ENCODE peak calls at places on chromosomes 16 and 17, in ten cellular contexts. One of them, this sample, is unnamed.
A peak's percentile ranks its signal among the peaks of the same experiment; 100 is the strongest.

GRCh38 chr16:24208710-24209109 is 47.4 kb upstream of the CACNG3 start:
- DNase-seq in glutamatergic neuron: peak; percentile 69
- DNase-seq in substantia nigra: peak; percentile 29
- DNase-seq in NCI-H69: no peak
- DNase-seq in stomach: no peak
- DNase-seq in LHCN-M2: no peak
- DNase-seq in sigmoid colon: no peak
- DNase-seq in activated CD8-positive, alpha-beta T cell treated with anti-CD3 and anti-CD28 coated beads, Interleukin-2, amount 10 ng/mL, durations not matched to agents 7 days and 5 days: no peak
- DNase-seq in GM13976: no peak
- DNase-seq in hepatic stellate cell: no peak
- DNase-seq in this sample: no peak

GRCh38 chr17:65463242-65463641 is 98.2 kb downstream of the AXIN2 start:
- DNase-seq in glutamatergic neuron: no peak
- DNase-seq in substantia nigra: no peak
- DNase-seq in NCI-H69: no peak
- DNase-seq in stomach: peak; percentile 26
- DNase-seq in LHCN-M2: peak; percentile 69
- DNase-seq in sigmoid colon: no peak
- DNase-seq in activated CD8-positive, alpha-beta T cell treated with anti-CD3 and anti-CD28 coated beads, Interleukin-2, amount 10 ng/mL, durations not matched to agents 7 days and 5 days: no peak
- DNase-seq in GM13976: no peak
- DNase-seq in hepatic stellate cell: no peak
- DNase-seq in this sample: no peak

GRCh38 chr16:4506450-4506849 is 30.3 kb downstream of the HMOX2 start:
- DNase-seq in glutamatergic neuron: no peak
- DNase-seq in substantia nigra: peak; percentile 37
- DNase-seq in NCI-H69: peak; percentile 80
- DNase-seq in stomach: peak; percentile 65
- DNase-seq in LHCN-M2: peak; percentile 67
- DNase-seq in sigmoid colon: peak; percentile 82
- DNase-seq in activated CD8-positive, alpha-beta T cell treated with anti-CD3 and anti-CD28 coated beads, Interleukin-2, amount 10 ng/mL, durations not matched to agents 7 days and 5 days: peak; percentile 74
- DNase-seq in GM13976: peak; percentile 80
- DNase-seq in hepatic stellate cell: peak; percentile 77
- DNase-seq in this sample: peak; percentile 83

GRCh38 chr16:70730016-70730415 is 44.2 kb upstream of the MTSS2 start:
- DNase-seq in glutamatergic neuron: peak; percentile 60
- DNase-seq in substantia nigra: no peak
- DNase-seq in NCI-H69: no peak
- DNase-seq in stomach: no peak
- DNase-seq in LHCN-M2: no peak
- DNase-seq in sigmoid colon: no peak
- DNase-seq in activated CD8-positive, alpha-beta T cell treated with anti-CD3 and anti-CD28 coated beads, Interleukin-2, amount 10 ng/mL, durations not matched to agents 7 days and 5 days: no peak
- DNase-seq in GM13976: no peak
- DNase-seq in hepatic stellate cell: no peak
- DNase-seq in this sample: no peak

GRCh38 chr17:49574945-49575523 is 637 bp upstream of the NXPH3 start:
- DNase-seq in glutamatergic neuron: no peak
- DNase-seq in substantia nigra: no peak
- DNase-seq in NCI-H69: no peak
- DNase-seq in stomach: no peak
- DNase-seq in LHCN-M2: no peak
- DNase-seq in sigmoid colon: no peak
- DNase-seq in activated CD8-positive, alpha-beta T cell treated with anti-CD3 and anti-CD28 coated beads, Interleukin-2, amount 10 ng/mL, durations not matched to agents 7 days and 5 days: no peak
- DNase-seq in GM13976: no peak
- DNase-seq in hepatic stellate cell: no peak
- DNase-seq in this sample: no peak

GRCh38 chr17:78532922-78533640 is 44.1 kb downstream of the DNAH17 start:
- DNase-seq in glutamatergic neuron: no peak
- DNase-seq in substantia nigra: no peak
- DNase-seq in NCI-H69: no peak
- DNase-seq in stomach: no peak
- DNase-seq in LHCN-M2: peak; percentile 52
- DNase-seq in sigmoid colon: no peak
- DNase-seq in activated CD8-positive, alpha-beta T cell treated with anti-CD3 and anti-CD28 coated beads, Interleukin-2, amount 10 ng/mL, durations not matched to agents 7 days and 5 days: no peak
- DNase-seq in GM13976: no peak
- DNase-seq in hepatic stellate cell: no peak
- DNase-seq in this sample: no peak

GRCh38 chr17:55295411-55296170 is 30.8 kb downstream of the HLF start:
- DNase-seq in glutamatergic neuron: peak; percentile 59
- DNase-seq in substantia nigra: no peak
- DNase-seq in NCI-H69: peak; percentile 61
- DNase-seq in stomach: peak; percentile 68
- DNase-seq in LHCN-M2: peak; percentile 22
- DNase-seq in sigmoid colon: peak; percentile 82
- DNase-seq in activated CD8-positive, alpha-beta T cell treated with anti-CD3 and anti-CD28 coated beads, Interleukin-2, amount 10 ng/mL, durations not matched to agents 7 days and 5 days: peak; percentile 67
- DNase-seq in GM13976: peak; percentile 67
- DNase-seq in hepatic stellate cell: peak; percentile 43
- DNase-seq in this sample: peak; percentile 63

GRCh38 chr17:4573682-4574081 is 10.6 kb upstream of the SMTNL2 start:
- DNase-seq in glutamatergic neuron: no peak
- DNase-seq in substantia nigra: no peak
- DNase-seq in NCI-H69: no peak
- DNase-seq in stomach: no peak
- DNase-seq in LHCN-M2: no peak
- DNase-seq in sigmoid colon: no peak
- DNase-seq in activated CD8-positive, alpha-beta T cell treated with anti-CD3 and anti-CD28 coated beads, Interleukin-2, amount 10 ng/mL, durations not matched to agents 7 days and 5 days: peak; percentile 33
- DNase-seq in GM13976: peak; percentile 71
- DNase-seq in hepatic stellate cell: no peak
- DNase-seq in this sample: peak; percentile 60

GRCh38 chr17:49978501-49978900 is 9.5 kb downstream of the DLX4 start:
- DNase-seq in glutamatergic neuron: no peak
- DNase-seq in substantia nigra: no peak
- DNase-seq in NCI-H69: no peak
- DNase-seq in stomach: no peak
- DNase-seq in LHCN-M2: no peak
- DNase-seq in sigmoid colon: no peak
- DNase-seq in activated CD8-positive, alpha-beta T cell treated with anti-CD3 and anti-CD28 coated beads, Interleukin-2, amount 10 ng/mL, durations not matched to agents 7 days and 5 days: no peak
- DNase-seq in GM13976: no peak
- DNase-seq in hepatic stellate cell: no peak
- DNase-seq in this sample: no peak

GRCh38 chr17:17064322-17064721 is 22.1 kb downstream of the MPRIP start:
- DNase-seq in glutamatergic neuron: peak; percentile 3
- DNase-seq in substantia nigra: no peak
- DNase-seq in NCI-H69: no peak
- DNase-seq in stomach: no peak
- DNase-seq in LHCN-M2: no peak
- DNase-seq in sigmoid colon: peak; percentile 26
- DNase-seq in activated CD8-positive, alpha-beta T cell treated with anti-CD3 and anti-CD28 coated beads, Interleukin-2, amount 10 ng/mL, durations not matched to agents 7 days and 5 days: no peak
- DNase-seq in GM13976: no peak
- DNase-seq in hepatic stellate cell: no peak
- DNase-seq in this sample: no peak

GRCh38 chr16:53085539-53086450 is 31.0 kb downstream of the CHD9 start:
- DNase-seq in glutamatergic neuron: peak; percentile 51
- DNase-seq in substantia nigra: no peak
- DNase-seq in NCI-H69: peak; percentile 93
- DNase-seq in stomach: no peak
- DNase-seq in LHCN-M2: no peak
- DNase-seq in sigmoid colon: no peak
- DNase-seq in activated CD8-positive, alpha-beta T cell treated with anti-CD3 and anti-CD28 coated beads, Interleukin-2, amount 10 ng/mL, durations not matched to agents 7 days and 5 days: no peak
- DNase-seq in GM13976: no peak
- DNase-seq in hepatic stellate cell: no peak
- DNase-seq in this sample: no peak

GRCh38 chr16:64478258-64478906 is 643.5 kb downstream of the CDH11 start:
- DNase-seq in glutamatergic neuron: no peak
- DNase-seq in substantia nigra: no peak
- DNase-seq in NCI-H69: no peak
- DNase-seq in stomach: no peak
- DNase-seq in LHCN-M2: peak; percentile 72
- DNase-seq in sigmoid colon: no peak
- DNase-seq in activated CD8-positive, alpha-beta T cell treated with anti-CD3 and anti-CD28 coated beads, Interleukin-2, amount 10 ng/mL, durations not matched to agents 7 days and 5 days: no peak
- DNase-seq in GM13976: no peak
- DNase-seq in hepatic stellate cell: peak; percentile 10
- DNase-seq in this sample: no peak

GRCh38 chr17:19003966-19004600 is 481 bp downstream of the FAM83G start:
- DNase-seq in glutamatergic neuron: no peak
- DNase-seq in substantia nigra: no peak
- DNase-seq in NCI-H69: peak; percentile 58
- DNase-seq in stomach: peak; percentile 59
- DNase-seq in LHCN-M2: peak; percentile 27
- DNase-seq in sigmoid colon: no peak
- DNase-seq in activated CD8-positive, alpha-beta T cell treated with anti-CD3 and anti-CD28 coated beads, Interleukin-2, amount 10 ng/mL, durations not matched to agents 7 days and 5 days: peak; percentile 59
- DNase-seq in GM13976: peak; percentile 76
- DNase-seq in hepatic stellate cell: peak; percentile 57
- DNase-seq in this sample: peak; percentile 66

GRCh38 chr17:54983260-54983659 is 14.7 kb downstream of the STXBP4 start:
- DNase-seq in glutamatergic neuron: no peak
- DNase-seq in substantia nigra: no peak
- DNase-seq in NCI-H69: no peak
- DNase-seq in stomach: no peak
- DNase-seq in LHCN-M2: no peak
- DNase-seq in sigmoid colon: no peak
- DNase-seq in activated CD8-positive, alpha-beta T cell treated with anti-CD3 and anti-CD28 coated beads, Interleukin-2, amount 10 ng/mL, durations not matched to agents 7 days and 5 days: no peak
- DNase-seq in GM13976: no peak
- DNase-seq in hepatic stellate cell: no peak
- DNase-seq in this sample: peak; percentile 17

GRCh38 chr16:84648595-84649510 is 542 bp downstream of the KLHL36 start:
- DNase-seq in glutamatergic neuron: peak; percentile 67
- DNase-seq in substantia nigra: no peak
- DNase-seq in NCI-H69: peak; percentile 56
- DNase-seq in stomach: peak; percentile 68
- DNase-seq in LHCN-M2: no peak
- DNase-seq in sigmoid colon: peak; percentile 81
- DNase-seq in activated CD8-positive, alpha-beta T cell treated with anti-CD3 and anti-CD28 coated beads, Interleukin-2, amount 10 ng/mL, durations not matched to agents 7 days and 5 days: peak; percentile 41
- DNase-seq in GM13976: peak; percentile 87
- DNase-seq in hepatic stellate cell: peak; percentile 41
- DNase-seq in this sample: peak; percentile 54

GRCh38 chr17:13222931-13223330 is 205.1 kb upstream of the ELAC2 start:
- DNase-seq in glutamatergic neuron: peak; percentile 14
- DNase-seq in substantia nigra: no peak
- DNase-seq in NCI-H69: peak; percentile 94
- DNase-seq in stomach: no peak
- DNase-seq in LHCN-M2: no peak
- DNase-seq in sigmoid colon: no peak
- DNase-seq in activated CD8-positive, alpha-beta T cell treated with anti-CD3 and anti-CD28 coated beads, Interleukin-2, amount 10 ng/mL, durations not matched to agents 7 days and 5 days: no peak
- DNase-seq in GM13976: no peak
- DNase-seq in hepatic stellate cell: no peak
- DNase-seq in this sample: no peak

GRCh38 chr16:89489040-89489721 is 1.2 kb downstream of the ANKRD11 start:
- DNase-seq in glutamatergic neuron: peak; percentile 76
- DNase-seq in substantia nigra: peak; percentile 18
- DNase-seq in NCI-H69: peak; percentile 82
- DNase-seq in stomach: peak; percentile 86
- DNase-seq in LHCN-M2: peak; percentile 92
- DNase-seq in sigmoid colon: peak; percentile 95
- DNase-seq in activated CD8-positive, alpha-beta T cell treated with anti-CD3 and anti-CD28 coated beads, Interleukin-2, amount 10 ng/mL, durations not matched to agents 7 days and 5 days: peak; percentile 92
- DNase-seq in GM13976: peak; percentile 79
- DNase-seq in hepatic stellate cell: peak; percentile 90
- DNase-seq in this sample: peak; percentile 95

GRCh38 chr16:67460168-67460567 is 20.8 kb downstream of the ATP6V0D1 start:
- DNase-seq in glutamatergic neuron: no peak
- DNase-seq in substantia nigra: no peak
- DNase-seq in NCI-H69: no peak
- DNase-seq in stomach: no peak
- DNase-seq in LHCN-M2: no peak
- DNase-seq in sigmoid colon: no peak
- DNase-seq in activated CD8-positive, alpha-beta T cell treated with anti-CD3 and anti-CD28 coated beads, Interleukin-2, amount 10 ng/mL, durations not matched to agents 7 days and 5 days: no peak
- DNase-seq in GM13976: no peak
- DNase-seq in hepatic stellate cell: no peak
- DNase-seq in this sample: no peak

GRCh38 chr17:7356072-7356549 is 1.2 kb downstream of the TMEM95 start:
- DNase-seq in glutamatergic neuron: peak; percentile 87
- DNase-seq in substantia nigra: peak; percentile 50
- DNase-seq in NCI-H69: peak; percentile 73
- DNase-seq in stomach: peak; percentile 89
- DNase-seq in LHCN-M2: peak; percentile 51
- DNase-seq in sigmoid colon: peak; percentile 90
- DNase-seq in activated CD8-positive, alpha-beta T cell treated with anti-CD3 and anti-CD28 coated beads, Interleukin-2, amount 10 ng/mL, durations not matched to agents 7 days and 5 days: peak; percentile 92
- DNase-seq in GM13976: peak; percentile 90
- DNase-seq in hepatic stellate cell: peak; percentile 74
- DNase-seq in this sample: peak; percentile 91

GRCh38 chr16:4327782-4328579 is 12.1 kb downstream of the GLIS2 start:
- DNase-seq in glutamatergic neuron: peak; percentile 85
- DNase-seq in substantia nigra: peak; percentile 55
- DNase-seq in NCI-H69: peak; percentile 40
- DNase-seq in stomach: peak; percentile 83
- DNase-seq in LHCN-M2: no peak
- DNase-seq in sigmoid colon: peak; percentile 93
- DNase-seq in activated CD8-positive, alpha-beta T cell treated with anti-CD3 and anti-CD28 coated beads, Interleukin-2, amount 10 ng/mL, durations not matched to agents 7 days and 5 days: peak; percentile 69
- DNase-seq in GM13976: peak; percentile 87
- DNase-seq in hepatic stellate cell: peak; percentile 92
- DNase-seq in this sample: peak; percentile 56

GRCh38 chr17:61351745-61352407 is 47.8 kb upstream of the TBX2 start:
- DNase-seq in glutamatergic neuron: no peak
- DNase-seq in substantia nigra: no peak
- DNase-seq in NCI-H69: no peak
- DNase-seq in stomach: no peak
- DNase-seq in LHCN-M2: peak; percentile 20
- DNase-seq in sigmoid colon: no peak
- DNase-seq in activated CD8-positive, alpha-beta T cell treated with anti-CD3 and anti-CD28 coated beads, Interleukin-2, amount 10 ng/mL, durations not matched to agents 7 days and 5 days: no peak
- DNase-seq in GM13976: no peak
- DNase-seq in hepatic stellate cell: no peak
- DNase-seq in this sample: no peak

GRCh38 chr17:3870871-3871306 is 22.0 kb downstream of the CAMKK1 start:
- DNase-seq in glutamatergic neuron: no peak
- DNase-seq in substantia nigra: no peak
- DNase-seq in NCI-H69: peak; percentile 22
- DNase-seq in stomach: peak; percentile 50
- DNase-seq in LHCN-M2: no peak
- DNase-seq in sigmoid colon: no peak
- DNase-seq in activated CD8-positive, alpha-beta T cell treated with anti-CD3 and anti-CD28 coated beads, Interleukin-2, amount 10 ng/mL, durations not matched to agents 7 days and 5 days: no peak
- DNase-seq in GM13976: peak; percentile 68
- DNase-seq in hepatic stellate cell: no peak
- DNase-seq in this sample: peak; percentile 59

GRCh38 chr16:24820522-24820921 is 25.2 kb upstream of the SLC5A11 start:
- DNase-seq in glutamatergic neuron: no peak
- DNase-seq in substantia nigra: no peak
- DNase-seq in NCI-H69: no peak
- DNase-seq in stomach: no peak
- DNase-seq in LHCN-M2: peak; percentile 23
- DNase-seq in sigmoid colon: no peak
- DNase-seq in activated CD8-positive, alpha-beta T cell treated with anti-CD3 and anti-CD28 coated beads, Interleukin-2, amount 10 ng/mL, durations not matched to agents 7 days and 5 days: no peak
- DNase-seq in GM13976: no peak
- DNase-seq in hepatic stellate cell: no peak
- DNase-seq in this sample: no peak

GRCh38 chr17:33520404-33521032 is 227.4 kb upstream of the ASIC2 start:
- DNase-seq in glutamatergic neuron: peak; percentile 88
- DNase-seq in substantia nigra: peak; percentile 7
- DNase-seq in NCI-H69: peak; percentile 44
- DNase-seq in stomach: peak; percentile 41
- DNase-seq in LHCN-M2: peak; percentile 12
- DNase-seq in sigmoid colon: no peak
- DNase-seq in activated CD8-positive, alpha-beta T cell treated with anti-CD3 and anti-CD28 coated beads, Interleukin-2, amount 10 ng/mL, durations not matched to agents 7 days and 5 days: peak; percentile 49
- DNase-seq in GM13976: peak; percentile 78
- DNase-seq in hepatic stellate cell: peak; percentile 17
- DNase-seq in this sample: peak; percentile 47

GRCh38 chr17:6027342-6028024 is 42.7 kb upstream of the WSCD1 start:
- DNase-seq in glutamatergic neuron: no peak
- DNase-seq in substantia nigra: no peak
- DNase-seq in NCI-H69: peak; percentile 5
- DNase-seq in stomach: no peak
- DNase-seq in LHCN-M2: no peak
- DNase-seq in sigmoid colon: no peak
- DNase-seq in activated CD8-positive, alpha-beta T cell treated with anti-CD3 and anti-CD28 coated beads, Interleukin-2, amount 10 ng/mL, durations not matched to agents 7 days and 5 days: no peak
- DNase-seq in GM13976: no peak
- DNase-seq in hepatic stellate cell: no peak
- DNase-seq in this sample: no peak

GRCh38 chr17:59074494-59074893 is 32.2 kb downstream of the TRIM37 start:
- DNase-seq in glutamatergic neuron: no peak
- DNase-seq in substantia nigra: no peak
- DNase-seq in NCI-H69: no peak
- DNase-seq in stomach: no peak
- DNase-seq in LHCN-M2: peak; percentile 68
- DNase-seq in sigmoid colon: no peak
- DNase-seq in activated CD8-positive, alpha-beta T cell treated with anti-CD3 and anti-CD28 coated beads, Interleukin-2, amount 10 ng/mL, durations not matched to agents 7 days and 5 days: no peak
- DNase-seq in GM13976: no peak
- DNase-seq in hepatic stellate cell: peak; percentile 6
- DNase-seq in this sample: no peak

GRCh38 chr17:50783905-50784304 is 16.6 kb upstream of the ANKRD40CL start:
- DNase-seq in glutamatergic neuron: no peak
- DNase-seq in substantia nigra: no peak
- DNase-seq in NCI-H69: no peak
- DNase-seq in stomach: no peak
- DNase-seq in LHCN-M2: no peak
- DNase-seq in sigmoid colon: no peak
- DNase-seq in activated CD8-positive, alpha-beta T cell treated with anti-CD3 and anti-CD28 coated beads, Interleukin-2, amount 10 ng/mL, durations not matched to agents 7 days and 5 days: no peak
- DNase-seq in GM13976: no peak
- DNase-seq in hepatic stellate cell: no peak
- DNase-seq in this sample: no peak

GRCh38 chr16:57624044-57624688 is 4.3 kb upstream of the ADGRG1 start:
- DNase-seq in glutamatergic neuron: no peak
- DNase-seq in substantia nigra: no peak
- DNase-seq in NCI-H69: no peak
- DNase-seq in stomach: no peak
- DNase-seq in LHCN-M2: no peak
- DNase-seq in sigmoid colon: no peak
- DNase-seq in activated CD8-positive, alpha-beta T cell treated with anti-CD3 and anti-CD28 coated beads, Interleukin-2, amount 10 ng/mL, durations not matched to agents 7 days and 5 days: no peak
- DNase-seq in GM13976: no peak
- DNase-seq in hepatic stellate cell: no peak
- DNase-seq in this sample: no peak